ENCODE peak calls at places on chromosomes 12 and 14, in six cellular contexts. One of them, this sample, is unnamed.

GRCh38 chr14:104665663-104666522 is 23.5 kb upstream of the INF2 start:
- DNase-seq in fibroblast of villous mesenchyme: no peak
- DNase-seq in ascending aorta: no peak
- DNase-seq in astrocyte of the spinal cord: no peak
- DNase-seq in Caco-2: peak
- DNase-seq in left ventricle myocardium inferior: peak
- DNase-seq in this sample: no peak

GRCh38 chr12:103865151-103865730 is 24.2 kb upstream of the NT5DC3 start:
- DNase-seq in fibroblast of villous mesenchyme: no peak
- DNase-seq in ascending aorta: no peak
- DNase-seq in astrocyte of the spinal cord: no peak
- DNase-seq in Caco-2: no peak
- DNase-seq in left ventricle myocardium inferior: no peak
- DNase-seq in this sample: no peak

GRCh38 chr12:95809000-95809680 is 18.6 kb upstream of the NTN4 start:
- DNase-seq in fibroblast of villous mesenchyme: no peak
- DNase-seq in ascending aorta: no peak
- DNase-seq in astrocyte of the spinal cord: no peak
- DNase-seq in Caco-2: no peak
- DNase-seq in left ventricle myocardium inferior: no peak
- DNase-seq in this sample: no peak

GRCh38 chr14:99249389-99249788 is 22.6 kb downstream of the BCL11B start:
- DNase-seq in fibroblast of villous mesenchyme: no peak
- DNase-seq in ascending aorta: no peak
- DNase-seq in astrocyte of the spinal cord: no peak
- DNase-seq in Caco-2: no peak
- DNase-seq in left ventricle myocardium inferior: no peak
- DNase-seq in this sample: no peak

GRCh38 chr12:50986961-50987737 is 34.8 kb downstream of the HIGD1C start:
- DNase-seq in fibroblast of villous mesenchyme: peak
- DNase-seq in ascending aorta: no peak
- DNase-seq in astrocyte of the spinal cord: peak
- DNase-seq in Caco-2: peak
- DNase-seq in left ventricle myocardium inferior: no peak
- DNase-seq in this sample: peak

GRCh38 chr12:66823857-66824570 is 145.1 kb upstream of the GRIP1 start:
- DNase-seq in fibroblast of villous mesenchyme: no peak
- DNase-seq in ascending aorta: no peak
- DNase-seq in astrocyte of the spinal cord: no peak
- DNase-seq in Caco-2: no peak
- DNase-seq in left ventricle myocardium inferior: no peak
- DNase-seq in this sample: peak

GRCh38 chr14:74080820-74081460 is 3.3 kb downstream of the ALDH6A1 start:
- DNase-seq in fibroblast of villous mesenchyme: no peak
- DNase-seq in ascending aorta: no peak
- DNase-seq in astrocyte of the spinal cord: no peak
- DNase-seq in Caco-2: no peak
- DNase-seq in left ventricle myocardium inferior: no peak
- DNase-seq in this sample: no peak

GRCh38 chr14:64983439-64984310 is 3.0 kb upstream of the FNTB start:
- DNase-seq in fibroblast of villous mesenchyme: peak
- DNase-seq in ascending aorta: no peak
- DNase-seq in astrocyte of the spinal cord: peak
- DNase-seq in Caco-2: no peak
- DNase-seq in left ventricle myocardium inferior: no peak
- DNase-seq in this sample: no peak

GRCh38 chr12:106078358-106079025 is 60.3 kb downstream of the NUAK1 start:
- DNase-seq in fibroblast of villous mesenchyme: no peak
- DNase-seq in ascending aorta: no peak
- DNase-seq in astrocyte of the spinal cord: peak
- DNase-seq in Caco-2: no peak
- DNase-seq in left ventricle myocardium inferior: peak
- DNase-seq in this sample: no peak

GRCh38 chr12:32476446-32476845 is 77.1 kb downstream of the FGD4 start:
- DNase-seq in fibroblast of villous mesenchyme: no peak
- DNase-seq in ascending aorta: no peak
- DNase-seq in astrocyte of the spinal cord: no peak
- DNase-seq in Caco-2: no peak
- DNase-seq in left ventricle myocardium inferior: no peak
- DNase-seq in this sample: no peak

GRCh38 chr12:74537707-74538385 is at the start of gene ATXN7L3B:
- DNase-seq in fibroblast of villous mesenchyme: peak
- DNase-seq in ascending aorta: peak
- DNase-seq in astrocyte of the spinal cord: peak
- DNase-seq in Caco-2: peak
- DNase-seq in left ventricle myocardium inferior: peak
- DNase-seq in this sample: peak

GRCh38 chr12:19572920-19573558 is 133.7 kb downstream of the AEBP2 start:
- DNase-seq in fibroblast of villous mesenchyme: peak
- DNase-seq in ascending aorta: no peak
- DNase-seq in astrocyte of the spinal cord: peak
- DNase-seq in Caco-2: peak
- DNase-seq in left ventricle myocardium inferior: no peak
- DNase-seq in this sample: peak

GRCh38 chr12:96587691-96588090 is 98.3 kb downstream of the CFAP54 start:
- DNase-seq in fibroblast of villous mesenchyme: no peak
- DNase-seq in ascending aorta: no peak
- DNase-seq in astrocyte of the spinal cord: peak
- DNase-seq in Caco-2: no peak
- DNase-seq in left ventricle myocardium inferior: no peak
- DNase-seq in this sample: no peak

GRCh38 chr14:32300146-32300545 is 29.0 kb upstream of the AKAP6 start:
- DNase-seq in fibroblast of villous mesenchyme: no peak
- DNase-seq in ascending aorta: no peak
- DNase-seq in astrocyte of the spinal cord: no peak
- DNase-seq in Caco-2: no peak
- DNase-seq in left ventricle myocardium inferior: no peak
- DNase-seq in this sample: no peak

GRCh38 chr12:95959107-95959506 is 16.0 kb downstream of the AMDHD1 start:
- DNase-seq in fibroblast of villous mesenchyme: no peak
- DNase-seq in ascending aorta: no peak
- DNase-seq in astrocyte of the spinal cord: peak
- DNase-seq in Caco-2: no peak
- DNase-seq in left ventricle myocardium inferior: no peak
- DNase-seq in this sample: no peak

GRCh38 chr12:11658796-11659195 is 9.3 kb downstream of the ETV6 start:
- DNase-seq in fibroblast of villous mesenchyme: peak
- DNase-seq in ascending aorta: no peak
- DNase-seq in astrocyte of the spinal cord: peak
- DNase-seq in Caco-2: no peak
- DNase-seq in left ventricle myocardium inferior: no peak
- DNase-seq in this sample: no peak

GRCh38 chr14:105146976-105147700 is 21.4 kb downstream of the JAG2 start:
- DNase-seq in fibroblast of villous mesenchyme: no peak
- DNase-seq in ascending aorta: no peak
- DNase-seq in astrocyte of the spinal cord: no peak
- DNase-seq in Caco-2: no peak
- DNase-seq in left ventricle myocardium inferior: peak
- DNase-seq in this sample: no peak

GRCh38 chr14:86510503-86510902 is 980.6 kb downstream of the FLRT2 start:
- DNase-seq in fibroblast of villous mesenchyme: no peak
- DNase-seq in ascending aorta: no peak
- DNase-seq in astrocyte of the spinal cord: peak
- DNase-seq in Caco-2: no peak
- DNase-seq in left ventricle myocardium inferior: no peak
- DNase-seq in this sample: no peak

GRCh38 chr14:100018482-100018881 is 46.7 kb upstream of the EVL start:
- DNase-seq in fibroblast of villous mesenchyme: peak
- DNase-seq in ascending aorta: no peak
- DNase-seq in astrocyte of the spinal cord: no peak
- DNase-seq in Caco-2: no peak
- DNase-seq in left ventricle myocardium inferior: no peak
- DNase-seq in this sample: no peak

GRCh38 chr14:25237845-25238244 is 187.9 kb upstream of the STXBP6 start:
- DNase-seq in fibroblast of villous mesenchyme: peak
- DNase-seq in ascending aorta: no peak
- DNase-seq in astrocyte of the spinal cord: no peak
- DNase-seq in Caco-2: peak
- DNase-seq in left ventricle myocardium inferior: no peak
- DNase-seq in this sample: peak

GRCh38 chr12:53067993-53068770 is 11.0 kb downstream of the SPRYD3 start:
- DNase-seq in fibroblast of villous mesenchyme: no peak
- DNase-seq in ascending aorta: no peak
- DNase-seq in astrocyte of the spinal cord: no peak
- DNase-seq in Caco-2: no peak
- DNase-seq in left ventricle myocardium inferior: no peak
- DNase-seq in this sample: no peak

GRCh38 chr12:66066071-66066928 is 64.2 kb downstream of the LLPH start:
- DNase-seq in fibroblast of villous mesenchyme: peak
- DNase-seq in ascending aorta: no peak
- DNase-seq in astrocyte of the spinal cord: peak
- DNase-seq in Caco-2: no peak
- DNase-seq in left ventricle myocardium inferior: no peak
- DNase-seq in this sample: no peak

GRCh38 chr12:11773889-11774677 is 124.6 kb downstream of the ETV6 start:
- DNase-seq in fibroblast of villous mesenchyme: no peak
- DNase-seq in ascending aorta: no peak
- DNase-seq in astrocyte of the spinal cord: no peak
- DNase-seq in Caco-2: no peak
- DNase-seq in left ventricle myocardium inferior: no peak
- DNase-seq in this sample: no peak

GRCh38 chr12:94282675-94283074 is 134.3 kb downstream of the PLXNC1 start:
- DNase-seq in fibroblast of villous mesenchyme: no peak
- DNase-seq in ascending aorta: no peak
- DNase-seq in astrocyte of the spinal cord: no peak
- DNase-seq in Caco-2: no peak
- DNase-seq in left ventricle myocardium inferior: no peak
- DNase-seq in this sample: no peak

GRCh38 chr12:98645572-98646067 is 530 bp downstream of the APAF1 start:
- DNase-seq in fibroblast of villous mesenchyme: peak
- DNase-seq in ascending aorta: no peak
- DNase-seq in astrocyte of the spinal cord: peak
- DNase-seq in Caco-2: no peak
- DNase-seq in left ventricle myocardium inferior: no peak
- DNase-seq in this sample: no peak

GRCh38 chr14:105067140-105067968 is 2.1 kb upstream of the GPR132 start:
- DNase-seq in fibroblast of villous mesenchyme: no peak
- DNase-seq in ascending aorta: no peak
- DNase-seq in astrocyte of the spinal cord: no peak
- DNase-seq in Caco-2: no peak
- DNase-seq in left ventricle myocardium inferior: no peak
- DNase-seq in this sample: no peak

GRCh38 chr14:102914474-102915291 is 7.8 kb upstream of the AMN start:
- DNase-seq in fibroblast of villous mesenchyme: no peak
- DNase-seq in ascending aorta: no peak
- DNase-seq in astrocyte of the spinal cord: no peak
- DNase-seq in Caco-2: peak
- DNase-seq in left ventricle myocardium inferior: no peak
- DNase-seq in this sample: no peak

GRCh38 chr12:98803468-98804209 is 158.5 kb downstream of the APAF1 start:
- DNase-seq in fibroblast of villous mesenchyme: no peak
- DNase-seq in ascending aorta: no peak
- DNase-seq in astrocyte of the spinal cord: no peak
- DNase-seq in Caco-2: no peak
- DNase-seq in left ventricle myocardium inferior: no peak
- DNase-seq in this sample: no peak

GRCh38 chr12:85711735-85712390 is 124.3 kb downstream of the RASSF9 start:
- DNase-seq in fibroblast of villous mesenchyme: no peak
- DNase-seq in ascending aorta: peak
- DNase-seq in astrocyte of the spinal cord: no peak
- DNase-seq in Caco-2: no peak
- DNase-seq in left ventricle myocardium inferior: peak
- DNase-seq in this sample: no peak

GRCh38 chr12:131041968-131042847 is 88.5 kb downstream of the ADGRD1 start:
- DNase-seq in fibroblast of villous mesenchyme: no peak
- DNase-seq in ascending aorta: no peak
- DNase-seq in astrocyte of the spinal cord: no peak
- DNase-seq in Caco-2: no peak
- DNase-seq in left ventricle myocardium inferior: no peak
- DNase-seq in this sample: no peak

GRCh38 chr12:115500872-115501271 is 776.6 kb downstream of the MED13L start:
- DNase-seq in fibroblast of villous mesenchyme: no peak
- DNase-seq in ascending aorta: no peak
- DNase-seq in astrocyte of the spinal cord: no peak
- DNase-seq in Caco-2: no peak
- DNase-seq in left ventricle myocardium inferior: no peak
- DNase-seq in this sample: no peak

GRCh38 chr12:23556661-23557060 is 392.8 kb downstream of the SOX5 start:
- DNase-seq in fibroblast of villous mesenchyme: no peak
- DNase-seq in ascending aorta: no peak
- DNase-seq in astrocyte of the spinal cord: no peak
- DNase-seq in Caco-2: no peak
- DNase-seq in left ventricle myocardium inferior: no peak
- DNase-seq in this sample: no peak

GRCh38 chr12:23559268-23559753 is 390.2 kb downstream of the SOX5 start:
- DNase-seq in fibroblast of villous mesenchyme: peak
- DNase-seq in ascending aorta: no peak
- DNase-seq in astrocyte of the spinal cord: no peak
- DNase-seq in Caco-2: no peak
- DNase-seq in left ventricle myocardium inferior: no peak
- DNase-seq in this sample: no peak

GRCh38 chr12:23555180-23555784 is 394.2 kb downstream of the SOX5 start:
- DNase-seq in fibroblast of villous mesenchyme: no peak
- DNase-seq in ascending aorta: no peak
- DNase-seq in astrocyte of the spinal cord: no peak
- DNase-seq in Caco-2: no peak
- DNase-seq in left ventricle myocardium inferior: no peak
- DNase-seq in this sample: no peak

GRCh38 chr12:23552417-23552816 is 397.1 kb downstream of the SOX5 start:
- DNase-seq in fibroblast of villous mesenchyme: no peak
- DNase-seq in ascending aorta: no peak
- DNase-seq in astrocyte of the spinal cord: no peak
- DNase-seq in Caco-2: no peak
- DNase-seq in left ventricle myocardium inferior: no peak
- DNase-seq in this sample: no peak

GRCh38 chr12:23555808-23556207 is 393.7 kb downstream of the SOX5 start:
- DNase-seq in fibroblast of villous mesenchyme: no peak
- DNase-seq in ascending aorta: no peak
- DNase-seq in astrocyte of the spinal cord: no peak
- DNase-seq in Caco-2: no peak
- DNase-seq in left ventricle myocardium inferior: no peak
- DNase-seq in this sample: no peak
- TF ChIP-seq CTCF in fibroblast of villous mesenchyme: no peak
- TF ChIP-seq CTCF in ascending aorta: no peak
- TF ChIP-seq CTCF in astrocyte of the spinal cord: no peak
- TF ChIP-seq CTCF in Caco-2: no peak
- TF ChIP-seq CTCF in left ventricle myocardium inferior: no peak
- TF ChIP-seq CTCF in this sample: no peak

GRCh38 chr14:96464136-96464535 is 38.0 kb upstream of the PAPOLA start:
- DNase-seq in fibroblast of villous mesenchyme: no peak
- DNase-seq in ascending aorta: no peak
- DNase-seq in astrocyte of the spinal cord: no peak
- DNase-seq in Caco-2: no peak
- DNase-seq in left ventricle myocardium inferior: no peak
- DNase-seq in this sample: no peak
- H3K4me3 ChIP-seq in fibroblast of villous mesenchyme: no peak
- H3K4me3 ChIP-seq in ascending aorta: no peak
- H3K4me3 ChIP-seq in astrocyte of the spinal cord: no peak
- H3K4me3 ChIP-seq in Caco-2: no peak
- H3K4me3 ChIP-seq in left ventricle myocardium inferior: no peak
- H3K4me3 ChIP-seq in this sample: no peak

GRCh38 chr12:107349008-107349747 is 255.8 kb upstream of the CRY1 start:
- DNase-seq in fibroblast of villous mesenchyme: peak
- DNase-seq in ascending aorta: no peak
- DNase-seq in astrocyte of the spinal cord: peak
- DNase-seq in Caco-2: peak
- DNase-seq in left ventricle myocardium inferior: no peak
- DNase-seq in this sample: peak
- TF ChIP-seq CTCF in fibroblast of villous mesenchyme: no peak
- TF ChIP-seq CTCF in ascending aorta: no peak
- TF ChIP-seq CTCF in astrocyte of the spinal cord: no peak
- TF ChIP-seq CTCF in Caco-2: no peak
- TF ChIP-seq CTCF in left ventricle myocardium inferior: no peak
- TF ChIP-seq CTCF in this sample: no peak

GRCh38 chr14:94689218-94689984 is 77.2 kb downstream of the SERPINA3 start:
- DNase-seq in fibroblast of villous mesenchyme: peak
- DNase-seq in ascending aorta: no peak
- DNase-seq in astrocyte of the spinal cord: peak
- DNase-seq in Caco-2: peak
- DNase-seq in left ventricle myocardium inferior: peak
- DNase-seq in this sample: no peak
- H3K4me3 ChIP-seq in fibroblast of villous mesenchyme: peak
- H3K4me3 ChIP-seq in ascending aorta: peak
- H3K4me3 ChIP-seq in astrocyte of the spinal cord: no peak
- H3K4me3 ChIP-seq in Caco-2: no peak
- H3K4me3 ChIP-seq in left ventricle myocardium inferior: peak
- H3K4me3 ChIP-seq in this sample: peak

This sample was measured in LNCaP clone FGC.